ENCODE peak calls at places on chromosomes 7 and 10, in five cellular contexts. H is esophagus muscularis mucosa, M is aorta, L is upper lobe of right lung, W is colonic mucosa. N is an unnamed sample.

GRCh38 chr10:68348265-68348741 is 15.6 kb upstream of the PBLD start:
- DNase-seq in H (no peak), M (no peak), L (no peak), W (peak; percentile 58), N (no peak)

GRCh38 chr7:49497471-49497870 is 276.0 kb upstream of the VWC2 start:
- DNase-seq in H (no peak), M (no peak), L (no peak), W (no peak), N (no peak)

GRCh38 chr10:88835095-88835909 is 16.3 kb downstream of the ANKRD22 start:
- DNase-seq in H (no peak), M (peak; percentile 91), L (peak; percentile 89), W (peak; percentile 95), N (peak; percentile 0)

GRCh38 chr7:117132385-117133120 is 179.3 kb downstream of the ST7 start:
- DNase-seq in H (no peak), M (no peak), L (no peak), W (no peak), N (no peak)

GRCh38 chr10:19021162-19021561 is 27.4 kb upstream of the MALRD1 start:
- DNase-seq in H (no peak), M (no peak), L (no peak), W (no peak), N (no peak)

GRCh38 chr10:61896854-61897661 is 4.4 kb upstream of the ARID5B start:
- DNase-seq in H (no peak), M (peak; percentile 76), L (peak; percentile 85), W (peak; percentile 72), N (no peak)

GRCh38 chr7:112985377-112985987 is 101.1 kb downstream of the GPR85 start:
- DNase-seq in H (no peak), M (no peak), L (no peak), W (no peak), N (no peak)

GRCh38 chr7:6392712-6393666 is 54.8 kb downstream of the DAGLB start:
- DNase-seq in H (no peak), M (peak; percentile 74), L (peak; percentile 79), W (peak; percentile 96), N (no peak)

GRCh38 chr10:83603708-83604107 is 535.6 kb upstream of the GHITM start:
- DNase-seq in H (no peak), M (no peak), L (no peak), W (no peak), N (no peak)

GRCh38 chr7:134298902-134299683 is 17.6 kb downstream of the SLC35B4 start:
- DNase-seq in H (no peak), M (no peak), L (no peak), W (peak; percentile 36), N (peak; percentile 71)

GRCh38 chr7:93196331-93196730 is 29.9 kb downstream of the HEPACAM2 start:
- DNase-seq in H (no peak), M (no peak), L (no peak), W (no peak), N (no peak)

GRCh38 chr7:105016083-105017075 is 2.4 kb downstream of the KMT2E start:
- DNase-seq in H (no peak), M (no peak), L (no peak), W (no peak), N (no peak)

GRCh38 chr7:123714296-123715080 is 34.3 kb downstream of the WASL start:
- DNase-seq in H (no peak), M (no peak), L (no peak), W (no peak), N (no peak)

GRCh38 chr7:42694894-42695553 is 216.8 kb downstream of the C7orf25 start:
- DNase-seq in H (peak; percentile 57), M (no peak), L (no peak), W (peak; percentile 31), N (no peak)

GRCh38 chr7:122260336-122260735 is 44.2 kb downstream of the FEZF1 start:
- DNase-seq in H (no peak), M (no peak), L (no peak), W (no peak), N (no peak)

GRCh38 chr7:14902589-14902963 is at the start of gene DGKB:
- DNase-seq in H (no peak), M (no peak), L (no peak), W (no peak), N (peak; percentile 12)

GRCh38 chr10:50033481-50033880 is 34.3 kb upstream of the WASHC2A start:
- DNase-seq in H (no peak), M (no peak), L (no peak), W (no peak), N (no peak)

GRCh38 chr10:1716839-1717238 is 20.5 kb downstream of the ADARB2 start:
- DNase-seq in H (no peak), M (no peak), L (no peak), W (no peak), N (no peak)

GRCh38 chr7:72016574-72016973 is 395.6 kb downstream of the CALN1 start:
- DNase-seq in H (peak; percentile 84), M (no peak), L (no peak), W (no peak), N (no peak)

GRCh38 chr10:29158066-29158465 is 130.8 kb upstream of the LYZL1 start:
- DNase-seq in H (no peak), M (no peak), L (no peak), W (no peak), N (no peak)

GRCh38 chr10:47452495-47453434 is 31.1 kb downstream of the ANXA8 start:
- DNase-seq in H (no peak), M (no peak), L (peak; percentile 48), W (no peak), N (no peak)

GRCh38 chr10:23439920-23440875 is 1.3 kb downstream of the OTUD1 start:
- DNase-seq in H (no peak), M (peak; percentile 67), L (peak; percentile 76), W (peak; percentile 42), N (peak; percentile 40)

GRCh38 chr10:23442936-23443335 is 4.1 kb downstream of the OTUD1 start:
- DNase-seq in H (no peak), M (no peak), L (no peak), W (no peak), N (no peak)

GRCh38 chr10:23437987-23438546 is 808 bp upstream of the OTUD1 start:
- DNase-seq in H (no peak), M (no peak), L (no peak), W (no peak), N (peak; percentile 39)

GRCh38 chr10:23438547-23439451 is at the start of gene OTUD1:
- DNase-seq in H (peak; percentile 98), M (peak; percentile 98), L (peak; percentile 99), W (peak; percentile 95), N (peak; percentile 93)

GRCh38 chr10:23439452-23439919 is 611 bp downstream of the OTUD1 start:
- DNase-seq in H (no peak), M (no peak), L (no peak), W (no peak), N (peak; percentile 43)
- H3K27ac ChIP-seq in H (peak overlapping the region; percentile 97), M (peak overlapping the region; percentile 79), L (peak overlapping the region; percentile 95), W (peak overlapping the region; percentile 95), N (peak overlapping the region; percentile 90)

GRCh38 chr7:131285558-131285957 is 42.1 kb upstream of the MKLN1 start:
- DNase-seq in H (no peak), M (peak; percentile 57), L (no peak), W (no peak), N (no peak)
- H3K27ac ChIP-seq in H (peak overlapping the region; percentile 72), M (peak overlapping the region; percentile 65), L (peak overlapping the region; percentile 15), W (no peak overlapping the region), N (peak overlapping the region; percentile 11)

GRCh38 chr7:4175346-4175973 is 506.6 kb upstream of the FOXK1 start:
- DNase-seq in H (no peak), M (peak; percentile 30), L (no peak), W (no peak), N (no peak)
- H3K27ac ChIP-seq in H (no peak overlapping the region), M (no peak overlapping the region), L (no peak overlapping the region), W (no peak overlapping the region), N (no peak overlapping the region)

GRCh38 chr10:131870831-131871672 is 29.8 kb upstream of the PPP2R2D start:
- DNase-seq in H (no peak), M (no peak), L (peak; percentile 30), W (no peak), N (no peak)
- H3K27ac ChIP-seq in H (no peak overlapping the region), M (no peak overlapping the region), L (no peak overlapping the region), W (no peak overlapping the region), N (no peak overlapping the region)

GRCh38 chr10:92573798-92574544 is at the start of gene IDE:
- DNase-seq in H (peak; percentile 95), M (peak; percentile 91), L (peak; percentile 95), W (peak; percentile 90), N (peak; percentile 59)
- H3K27ac ChIP-seq in H (peak within 1 kb of the TSS; percentile 86), M (peak within 1 kb of the TSS; percentile 70), L (peak within 1 kb of the TSS; percentile 91), W (peak within 1 kb of the TSS; percentile 90), N (peak within 1 kb of the TSS; percentile 82)

DNA sequence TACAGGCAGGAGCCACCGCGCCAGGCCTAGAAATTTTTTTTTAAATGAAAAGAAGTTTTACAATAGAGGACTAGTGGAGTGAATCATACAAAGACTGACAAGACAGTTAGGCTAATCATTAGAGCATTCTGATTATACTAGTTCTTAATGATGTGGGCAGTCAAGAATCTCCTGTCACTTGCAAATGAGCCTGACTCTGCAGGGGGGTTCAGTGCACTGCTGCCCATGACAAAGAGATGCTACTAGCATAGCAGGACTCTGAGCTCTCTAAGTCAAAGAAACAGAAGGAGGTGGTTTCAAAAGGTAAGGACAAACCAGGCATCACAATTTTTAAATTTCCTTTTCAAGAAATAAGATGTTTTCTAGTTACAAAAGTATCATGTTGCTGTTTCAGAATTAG is 59.0 kb downstream of the CCDC6 start:
- DNase-seq in H (peak; percentile 50), M (no peak), L (no peak), W (no peak), N (no peak)
- H3K27ac ChIP-seq in H (no peak overlapping the region), M (no peak overlapping the region), L (no peak overlapping the region), W (no peak overlapping the region), N (no peak overlapping the region)

DNA sequence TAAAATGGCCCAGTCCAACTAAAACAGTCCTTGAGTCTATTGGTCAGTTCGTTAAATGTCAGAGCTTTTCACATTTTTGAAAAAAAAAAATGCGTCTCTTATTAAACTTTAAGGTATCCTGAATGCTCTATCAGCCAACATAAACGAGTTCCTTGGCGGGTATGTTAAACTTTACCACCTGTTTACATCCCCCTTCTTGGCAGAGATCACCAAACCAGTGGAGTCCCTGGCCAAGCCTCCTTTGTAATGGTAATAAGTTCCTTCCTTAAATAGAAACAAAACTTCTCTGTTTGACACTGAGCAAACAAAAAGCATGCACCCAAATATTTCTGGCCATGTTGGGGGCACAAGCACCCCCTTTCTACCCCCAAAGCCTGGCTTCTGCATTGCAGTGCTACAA is 3.2 kb downstream of the TRIL start:
- DNase-seq in H (no peak), M (no peak), L (no peak), W (no peak), N (no peak)
- H3K27ac ChIP-seq in H (no peak overlapping the region), M (no peak overlapping the region), L (no peak overlapping the region), W (no peak overlapping the region), N (no peak overlapping the region)

GRCh38 chr10:79605308-79605707 is 5.4 kb upstream of the SFTPA1 start:
- DNase-seq in H (peak; percentile 50), M (no peak), L (no peak), W (no peak), N (no peak)
- H3K27ac ChIP-seq in H (no peak overlapping the region), M (no peak overlapping the region), L (no peak overlapping the region), W (no peak overlapping the region), N (no peak overlapping the region)

N was measured in substantia nigra.